ENCODE peak calls at places on chromosomes 5 and 9, in five cellular contexts. G, H, L, Z and Q are unnamed samples.

GRCh38 chr9:2923810-2924768 is 80.2 kb upstream of the PUM3 start:
- DNase-seq in G (no peak), H (no peak), L (no peak), Z (no peak), Q (no peak)

GRCh38 chr9:86741311-86742215 is 205.7 kb downstream of the GAS1 start:
- DNase-seq in G (no peak), H (no peak), L (no peak), Z (peak), Q (no peak)

GRCh38 chr5:5252106-5252505 is 112.0 kb downstream of the ADAMTS16 start:
- DNase-seq in G (no peak), H (no peak), L (no peak), Z (no peak), Q (no peak)

GRCh38 chr9:81605154-81605670 is 84.1 kb downstream of the TLE1 start:
- DNase-seq in G (no peak), H (no peak), L (no peak), Z (no peak), Q (no peak)

GRCh38 chr5:77662615-77663014 is 24.1 kb upstream of the OTP start:
- DNase-seq in G (no peak), H (no peak), L (no peak), Z (no peak), Q (no peak)

GRCh38 chr9:81146684-81147337 is 542.5 kb downstream of the TLE1 start:
- DNase-seq in G (no peak), H (no peak), L (no peak), Z (no peak), Q (no peak)

GRCh38 chr5:26329562-26330189 is 708.7 kb downstream of the CDH9 start:
- DNase-seq in G (no peak), H (no peak), L (no peak), Z (no peak), Q (no peak)

GRCh38 chr5:125685771-125686170 is 737.4 kb upstream of the GRAMD2B start:
- DNase-seq in G (no peak), H (no peak), L (no peak), Z (no peak), Q (no peak)

GRCh38 chr5:84885479-84886258 is 501.0 kb upstream of the EDIL3 start:
- DNase-seq in G (no peak), H (no peak), L (no peak), Z (no peak), Q (no peak)

GRCh38 chr5:171285465-171285864 is 23.6 kb upstream of the TLX3 start:
- DNase-seq in G (no peak), H (no peak), L (no peak), Z (no peak), Q (no peak)

GRCh38 chr5:5154733-5155132 is 14.6 kb downstream of the ADAMTS16 start:
- DNase-seq in G (no peak), H (no peak), L (no peak), Z (no peak), Q (no peak)

GRCh38 chr9:137953683-137954438 is 76.3 kb downstream of the CACNA1B start:
- DNase-seq in G (no peak), H (no peak), L (no peak), Z (no peak), Q (no peak)

GRCh38 chr9:63816742-63817621 is 1468.0 kb downstream of the FOXD4L5 start:
- DNase-seq in G (no peak), H (peak), L (peak), Z (peak), Q (peak)

GRCh38 chr9:89311346-89312153 is 555 bp downstream of the CKS2 start:
- DNase-seq in G (no peak), H (no peak), L (no peak), Z (no peak), Q (no peak)

GRCh38 chr5:138594305-138595058 is 19.3 kb upstream of the HSPA9 start:
- DNase-seq in G (no peak), H (no peak), L (no peak), Z (no peak), Q (no peak)

GRCh38 chr9:87587356-87587745 is 89.7 kb downstream of the DAPK1 start:
- DNase-seq in G (no peak), H (no peak), L (no peak), Z (no peak), Q (no peak)

GRCh38 chr5:66134407-66134843 is 9.7 kb upstream of the SREK1 start:
- DNase-seq in G (no peak), H (no peak), L (no peak), Z (peak), Q (no peak)

GRCh38 chr5:105868038-105868775 is 1802.5 kb downstream of the EFNA5 start:
- DNase-seq in G (no peak), H (no peak), L (no peak), Z (no peak), Q (no peak)

GRCh38 chr5:170273968-170274710 is 23.4 kb downstream of the LCP2 start:
- DNase-seq in G (no peak), H (peak), L (peak), Z (peak), Q (peak)

GRCh38 chr5:142888469-142889085 is 118.4 kb downstream of the ARHGAP26 start:
- DNase-seq in G (no peak), H (no peak), L (peak), Z (peak), Q (no peak)

GRCh38 chr5:107476783-107477182 is 194.0 kb downstream of the EFNA5 start:
- DNase-seq in G (no peak), H (no peak), L (no peak), Z (peak), Q (no peak)

GRCh38 chr5:13403351-13403750 is 541.1 kb downstream of the DNAH5 start:
- DNase-seq in G (no peak), H (no peak), L (no peak), Z (no peak), Q (no peak)

GRCh38 chr5:83974151-83974822 is 253.6 kb upstream of the HAPLN1 start:
- DNase-seq in G (no peak), H (no peak), L (no peak), Z (no peak), Q (no peak)

GRCh38 chr9:77753183-77753582 is 105.1 kb upstream of the GNA14 start:
- DNase-seq in G (no peak), H (no peak), L (no peak), Z (no peak), Q (no peak)

GRCh38 chr9:129962889-129963703 is 79.9 kb downstream of the FNBP1 start:
- DNase-seq in G (no peak), H (peak), L (peak), Z (peak), Q (peak)

GRCh38 chr5:124812771-124813358 is 66.4 kb upstream of the ZNF608 start:
- DNase-seq in G (no peak), H (no peak), L (no peak), Z (peak), Q (no peak)

GRCh38 chr9:128493424-128493823 is 11.1 kb upstream of the GLE1 start:
- DNase-seq in G (no peak), H (no peak), L (no peak), Z (no peak), Q (no peak)

GRCh38 chr5:81195334-81195929 is 37.7 kb upstream of the CKMT2 start:
- DNase-seq in G (no peak), H (no peak), L (no peak), Z (no peak), Q (no peak)

GRCh38 chr5:179679014-179679674 is 1.7 kb downstream of the CBY3 start:
- DNase-seq in G (no peak), H (peak), L (peak), Z (no peak), Q (peak)

GRCh38 chr9:124000161-124000783 is 11.3 kb upstream of the LHX2 start:
- DNase-seq in G (no peak), H (no peak), L (no peak), Z (no peak), Q (no peak)

GRCh38 chr9:116365056-116365471 is 211.5 kb downstream of the PAPPA start:
- DNase-seq in G (peak), H (no peak), L (no peak), Z (no peak), Q (no peak)

GRCh38 chr9:37923121-37923795 is 19.3 kb upstream of the SLC25A51 start:
- DNase-seq in G (no peak), H (no peak), L (no peak), Z (no peak), Q (no peak)

GRCh38 chr5:149153751-149154610 is 12.7 kb downstream of the ABLIM3 start:
- DNase-seq in G (no peak), H (no peak), L (no peak), Z (peak), Q (no peak)